ENCODE peak calls at places on chromosomes 12 and 14, in five cellular contexts. One of them, this sample, is unnamed. For H3K4me1, the result is how much of the 10 kb centered on the place peaks cover.

GRCh38 chr12:3015356-3015755 is 56.2 kb downstream of the TEAD4 start:
- DNase-seq in vagina: no peak
- DNase-seq in pancreas: no peak
- DNase-seq in uterus: no peak
- DNase-seq in CD8-positive, alpha-beta memory T cell: no peak
- DNase-seq in this sample: no peak

GRCh38 chr12:52496590-52497071 is 3.6 kb upstream of the KRT6A start:
- DNase-seq in CD8-positive, alpha-beta memory T cell: no peak
- DNase-seq in uterus: no peak
- DNase-seq in vagina: no peak
- DNase-seq in pancreas: no peak
- DNase-seq in this sample: no peak

GRCh38 chr14:101010835-101011234 is 107.3 kb upstream of the RTL1 start:
- DNase-seq in uterus: no peak
- DNase-seq in pancreas: no peak
- DNase-seq in CD8-positive, alpha-beta memory T cell: no peak
- DNase-seq in vagina: no peak
- DNase-seq in this sample: no peak

GRCh38 chr12:1533602-1534304 is 60.6 kb downstream of the FBXL14 start:
- DNase-seq in CD8-positive, alpha-beta memory T cell: peak
- DNase-seq in pancreas: no peak
- DNase-seq in uterus: no peak
- DNase-seq in vagina: peak
- DNase-seq in this sample: peak

GRCh38 chr12:113961921-113962710 is 4.0 kb downstream of the RBM19 start:
- DNase-seq in pancreas: no peak
- DNase-seq in CD8-positive, alpha-beta memory T cell: no peak
- DNase-seq in uterus: no peak
- DNase-seq in vagina: no peak
- DNase-seq in this sample: no peak

GRCh38 chr12:105676694-105677093 is 346.2 kb downstream of the C12orf75 start:
- DNase-seq in CD8-positive, alpha-beta memory T cell: no peak
- DNase-seq in uterus: peak
- DNase-seq in vagina: no peak
- DNase-seq in pancreas: peak
- DNase-seq in this sample: no peak

GRCh38 chr12:400828-401227 is 616 bp upstream of the CCDC77 start:
- DNase-seq in uterus: no peak
- DNase-seq in vagina: no peak
- DNase-seq in CD8-positive, alpha-beta memory T cell: no peak
- DNase-seq in pancreas: no peak
- DNase-seq in this sample: no peak

GRCh38 chr14:41096131-41096530 is 510.5 kb upstream of the LRFN5 start:
- DNase-seq in pancreas: no peak
- DNase-seq in vagina: no peak
- DNase-seq in uterus: no peak
- DNase-seq in CD8-positive, alpha-beta memory T cell: no peak
- DNase-seq in this sample: no peak

DNA sequence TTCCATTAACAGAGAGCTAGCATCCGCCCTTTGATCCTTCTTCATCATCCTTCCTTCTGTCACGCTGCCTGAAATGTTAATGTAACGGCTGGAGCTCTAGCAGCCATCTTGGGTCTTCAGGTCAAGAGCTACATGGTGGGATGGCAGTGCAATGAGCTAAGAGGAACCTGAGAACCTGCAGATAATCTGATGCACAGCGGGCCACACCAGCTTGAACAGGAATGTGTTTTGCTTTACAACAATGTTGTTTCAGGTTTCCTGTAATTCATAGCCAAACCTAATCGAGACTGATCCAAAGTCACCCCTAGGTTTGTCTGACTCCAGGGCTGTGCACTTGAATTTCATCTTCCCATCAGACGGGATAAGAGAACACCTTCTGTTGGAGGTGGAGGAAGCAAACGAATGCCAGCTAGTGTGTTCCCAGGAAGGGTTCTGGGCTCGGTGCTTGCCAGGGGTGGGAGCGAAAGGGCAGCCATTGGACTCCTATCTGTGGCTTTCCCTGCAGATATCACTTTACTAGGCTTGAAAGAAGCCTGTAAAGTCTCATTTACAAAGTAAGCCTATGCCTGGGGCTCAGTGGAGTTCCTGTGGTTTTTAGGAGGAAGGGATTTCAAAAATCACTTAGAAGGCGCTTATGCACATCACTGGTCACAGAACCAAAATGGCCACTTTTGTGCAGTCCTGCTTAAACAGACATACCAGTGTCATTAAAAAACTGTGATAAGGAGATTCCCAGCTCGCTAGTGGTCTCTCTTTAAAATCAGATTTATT is 22.9 kb downstream of the CLMN start:
- DNase-seq in CD8-positive, alpha-beta memory T cell: no peak
- DNase-seq in pancreas: no peak
- DNase-seq in vagina: no peak
- DNase-seq in uterus: no peak
- DNase-seq in this sample: no peak
- H3K4me1 ChIP-seq in CD8-positive, alpha-beta memory T cell: under half
- H3K4me1 ChIP-seq in pancreas: under half
- H3K4me1 ChIP-seq in vagina: under half
- H3K4me1 ChIP-seq in uterus: under half
- H3K4me1 ChIP-seq in this sample: under half

DNA sequence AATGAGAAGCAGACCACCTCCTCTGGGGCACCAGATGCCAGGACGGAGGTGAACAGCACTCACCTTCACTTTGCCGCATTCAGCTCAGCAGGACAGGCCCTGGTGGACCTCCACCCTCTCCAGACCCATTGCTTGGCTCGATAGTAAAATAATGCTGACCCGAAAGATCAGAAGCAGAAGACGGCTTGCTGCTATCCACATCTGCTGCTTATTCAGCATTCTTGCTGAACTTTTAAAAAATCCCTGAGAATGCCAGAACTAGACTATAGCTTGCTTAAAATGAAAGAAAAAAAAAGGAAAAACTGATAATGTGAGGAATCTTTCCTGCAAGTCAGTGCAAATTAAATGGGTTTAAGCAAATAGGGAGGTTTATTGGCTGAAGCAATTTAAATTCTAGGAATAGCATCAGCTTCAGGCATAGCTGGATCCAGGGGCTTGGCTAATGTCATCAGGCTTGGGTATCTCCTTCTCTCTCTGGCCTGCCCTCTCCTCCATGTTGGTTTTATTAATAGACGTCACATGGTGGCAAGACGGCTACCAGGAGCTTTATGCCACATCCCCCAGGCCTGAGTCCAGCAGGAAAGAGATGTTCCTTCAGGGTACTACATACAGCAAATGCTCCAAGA is 137.9 kb downstream of the SCARB1 start:
- DNase-seq in uterus: no peak
- DNase-seq in vagina: no peak
- DNase-seq in CD8-positive, alpha-beta memory T cell: no peak
- DNase-seq in pancreas: no peak
- DNase-seq in this sample: no peak
- H3K4me1 ChIP-seq in uterus: under half
- H3K4me1 ChIP-seq in vagina: under half
- H3K4me1 ChIP-seq in CD8-positive, alpha-beta memory T cell: under half
- H3K4me1 ChIP-seq in pancreas: under half
- H3K4me1 ChIP-seq in this sample: under half

DNA sequence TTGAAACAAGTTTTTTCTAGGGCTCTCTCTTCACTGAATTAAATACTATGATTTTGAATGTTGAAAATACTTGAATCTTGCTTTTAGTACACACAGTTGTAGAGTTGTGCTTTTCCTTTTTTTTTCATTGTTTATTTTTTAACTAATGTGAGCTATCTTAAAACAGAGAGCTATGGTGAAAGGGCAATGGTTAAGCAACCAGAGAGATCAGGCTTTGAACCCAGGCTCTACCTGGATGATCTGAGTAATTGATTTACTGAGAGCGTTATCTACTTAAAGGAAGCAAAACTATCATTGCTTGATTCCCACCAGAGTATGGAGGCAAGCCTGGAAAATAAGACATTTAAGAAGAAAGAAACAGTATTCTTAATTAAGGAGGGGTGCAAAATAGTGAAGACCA is 138.6 kb downstream of the DUSP6 start:
- DNase-seq in vagina: no peak
- DNase-seq in uterus: no peak
- DNase-seq in pancreas: no peak
- DNase-seq in CD8-positive, alpha-beta memory T cell: no peak
- DNase-seq in this sample: no peak
- H3K4me1 ChIP-seq in vagina: under half
- H3K4me1 ChIP-seq in uterus: under half
- H3K4me1 ChIP-seq in pancreas: under half
- H3K4me1 ChIP-seq in CD8-positive, alpha-beta memory T cell: under half
- H3K4me1 ChIP-seq in this sample: under half

DNA sequence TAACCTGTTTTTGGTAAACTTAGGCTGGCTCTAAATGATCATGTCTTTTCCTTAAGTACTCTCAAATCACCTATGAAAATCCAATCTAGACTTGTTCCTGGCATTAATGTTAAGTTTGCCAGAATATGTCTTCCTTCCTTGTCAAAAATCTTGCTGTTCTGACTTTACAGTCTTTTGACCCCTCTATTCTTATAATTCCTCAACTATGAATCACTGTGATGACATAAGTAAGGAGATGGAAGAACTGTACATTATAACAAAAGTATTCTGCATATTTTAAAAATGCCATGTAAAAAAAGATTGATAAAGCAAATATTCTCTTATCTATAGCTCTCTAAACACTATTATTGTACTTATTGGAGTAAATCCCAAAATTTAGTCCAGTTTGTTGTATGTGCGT is 51.4 kb upstream of the BAZ1A start:
- DNase-seq in uterus: no peak
- DNase-seq in CD8-positive, alpha-beta memory T cell: no peak
- DNase-seq in vagina: no peak
- DNase-seq in pancreas: no peak
- DNase-seq in this sample: no peak
- H3K4me1 ChIP-seq in uterus: under half
- H3K4me1 ChIP-seq in CD8-positive, alpha-beta memory T cell: under half
- H3K4me1 ChIP-seq in vagina: under half
- H3K4me1 ChIP-seq in pancreas: under half
- H3K4me1 ChIP-seq in this sample: under half

GRCh38 chr12:31387466-31387865 is 61.5 kb upstream of the SINHCAF start:
- DNase-seq in CD8-positive, alpha-beta memory T cell: no peak
- DNase-seq in vagina: no peak
- DNase-seq in pancreas: no peak
- DNase-seq in uterus: no peak
- DNase-seq in this sample: no peak
- H3K4me1 ChIP-seq in CD8-positive, alpha-beta memory T cell: under half
- H3K4me1 ChIP-seq in vagina: under half
- H3K4me1 ChIP-seq in pancreas: under half
- H3K4me1 ChIP-seq in uterus: under half
- H3K4me1 ChIP-seq in this sample: under half

GRCh38 chr12:89864419-89864818 is 155.8 kb upstream of the ATP2B1 start:
- DNase-seq in uterus: no peak
- DNase-seq in vagina: no peak
- DNase-seq in pancreas: no peak
- DNase-seq in CD8-positive, alpha-beta memory T cell: no peak
- DNase-seq in this sample: no peak
- H3K4me1 ChIP-seq in uterus: under half
- H3K4me1 ChIP-seq in vagina: under half
- H3K4me1 ChIP-seq in pancreas: under half
- H3K4me1 ChIP-seq in CD8-positive, alpha-beta memory T cell: under half
- H3K4me1 ChIP-seq in this sample: under half

GRCh38 chr12:4286771-4287317 is 13.3 kb downstream of the CCND2 start:
- DNase-seq in CD8-positive, alpha-beta memory T cell: no peak
- DNase-seq in vagina: no peak
- DNase-seq in pancreas: no peak
- DNase-seq in uterus: no peak
- DNase-seq in this sample: no peak

GRCh38 chr12:4290011-4290790 is 16.6 kb downstream of the CCND2 start:
- DNase-seq in vagina: no peak
- DNase-seq in uterus: no peak
- DNase-seq in CD8-positive, alpha-beta memory T cell: no peak
- DNase-seq in pancreas: no peak
- DNase-seq in this sample: no peak

GRCh38 chr12:4289334-4289878 is 15.8 kb downstream of the CCND2 start:
- DNase-seq in pancreas: no peak
- DNase-seq in CD8-positive, alpha-beta memory T cell: no peak
- DNase-seq in vagina: no peak
- DNase-seq in uterus: no peak
- DNase-seq in this sample: no peak

GRCh38 chr12:4287325-4288290 is 14.0 kb downstream of the CCND2 start:
- DNase-seq in uterus: no peak
- DNase-seq in pancreas: no peak
- DNase-seq in CD8-positive, alpha-beta memory T cell: no peak
- DNase-seq in vagina: no peak
- DNase-seq in this sample: no peak

DNA sequence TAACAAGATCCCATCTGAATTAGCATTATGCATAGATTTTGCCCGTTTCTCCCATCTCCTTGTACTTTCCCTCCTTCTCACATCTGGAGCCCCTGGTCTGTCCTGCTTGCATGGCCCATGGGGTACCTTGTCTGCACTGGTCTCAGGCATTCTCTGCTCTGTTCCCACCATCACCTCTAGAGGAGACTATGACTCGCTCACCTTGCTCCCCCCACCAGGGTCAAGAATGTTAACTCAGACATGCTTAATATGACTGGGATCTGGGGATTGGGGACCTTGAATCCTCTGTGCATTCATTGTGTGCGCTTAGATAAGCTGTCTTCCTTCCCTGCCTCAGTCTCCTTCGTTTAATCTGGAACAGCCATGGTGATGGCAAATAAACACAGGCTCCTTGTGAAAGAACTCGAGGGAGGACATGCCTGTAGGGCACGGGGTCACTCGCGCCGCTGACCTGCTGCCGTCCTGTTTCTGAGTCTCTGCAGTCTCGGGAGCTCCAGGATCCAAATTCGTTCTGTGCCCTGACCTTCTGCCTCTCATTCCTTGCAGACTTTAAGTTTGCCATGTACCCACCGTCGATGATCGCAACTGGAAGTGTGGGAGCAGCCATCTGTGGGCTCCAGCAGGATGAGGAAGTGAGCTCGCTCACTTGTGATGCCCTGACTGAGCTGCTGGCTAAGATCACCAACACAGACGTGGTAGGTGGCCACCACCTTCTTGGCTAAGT is 14.9 kb downstream of the CCND2 start:
- DNase-seq in vagina: no peak
- DNase-seq in pancreas: no peak
- DNase-seq in uterus: no peak
- DNase-seq in CD8-positive, alpha-beta memory T cell: no peak
- DNase-seq in this sample: no peak
- H3K4me1 ChIP-seq in vagina: half or more
- H3K4me1 ChIP-seq in pancreas: under half
- H3K4me1 ChIP-seq in uterus: under half
- H3K4me1 ChIP-seq in CD8-positive, alpha-beta memory T cell: half or more
- H3K4me1 ChIP-seq in this sample: half or more

DNA sequence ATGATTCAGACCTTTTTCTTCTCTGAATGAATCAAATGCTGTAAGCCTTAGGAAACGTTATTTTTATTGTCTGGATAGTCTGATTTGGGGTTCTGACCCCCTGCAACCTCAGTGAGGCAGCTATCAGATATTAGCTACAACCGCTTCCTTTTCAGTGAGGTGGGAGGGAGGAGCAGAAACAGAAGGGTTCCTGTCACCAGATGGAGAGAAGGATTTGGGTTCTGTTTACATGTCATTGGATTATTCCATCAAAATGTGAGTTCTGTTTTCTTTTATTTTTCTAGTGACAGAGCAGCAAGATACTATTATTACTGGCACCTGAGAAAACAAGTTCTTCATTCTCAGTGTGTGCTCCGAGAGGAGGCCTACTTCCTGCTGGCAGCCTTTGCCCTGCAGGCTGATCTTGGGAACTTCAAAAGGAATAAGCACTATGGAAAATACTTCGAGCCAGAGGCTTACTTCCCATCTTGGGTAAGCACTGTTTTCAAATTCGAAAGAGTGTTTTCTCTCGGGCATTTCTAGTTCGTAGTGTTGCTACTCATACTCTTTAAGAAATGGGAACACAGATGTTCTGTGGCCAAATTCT is 52.8 kb downstream of the FRMD6 start:
- DNase-seq in uterus: no peak
- DNase-seq in vagina: no peak
- DNase-seq in pancreas: no peak
- DNase-seq in CD8-positive, alpha-beta memory T cell: no peak
- DNase-seq in this sample: no peak
- H3K4me1 ChIP-seq in uterus: under half
- H3K4me1 ChIP-seq in vagina: under half
- H3K4me1 ChIP-seq in pancreas: under half
- H3K4me1 ChIP-seq in CD8-positive, alpha-beta memory T cell: under half
- H3K4me1 ChIP-seq in this sample: under half

This sample was measured in CD8-positive, alpha-beta T cell.